ENCODE peak calls at places on chromosome 11, in seven cellular contexts. Q is testis, R is Peyer's patch, G is adrenal gland, X is gastrocnemius medialis, Y is endothelial cell of umbilical vein, K is ovary. W is an unnamed sample.

GRCh38 chr11:46800177-46800576 is 45.9 kb downstream of the CKAP5 start:
- DNase-seq in R (no peak), G (no peak), K (no peak), Y (peak), Q (no peak), X (no peak), W (no peak)

GRCh38 chr11:5553347-5553746 is 5.0 kb upstream of the OR52H1 start:
- DNase-seq in R (no peak), Y (no peak), G (no peak), K (no peak), X (no peak), Q (no peak), W (no peak)

GRCh38 chr11:73210916-73211667 is 7.0 kb upstream of the P2RY2 start:
- DNase-seq in Y (no peak), Q (no peak), R (peak), K (no peak), G (no peak), X (peak), W (no peak)

GRCh38 chr11:2539761-2540520 is 95.1 kb downstream of the KCNQ1 start:
- DNase-seq in R (peak), G (no peak), Q (no peak), Y (no peak), X (no peak), K (no peak), W (no peak)

GRCh38 chr11:34929794-34930763 is 13.7 kb downstream of the PDHX start:
- DNase-seq in Q (no peak), Y (no peak), K (no peak), R (peak), X (no peak), G (no peak), W (no peak)

GRCh38 chr11:103961010-103961409 is 75.4 kb upstream of the DDI1 start:
- DNase-seq in X (no peak), K (no peak), Y (no peak), G (no peak), Q (no peak), R (no peak), W (no peak)

GRCh38 chr11:36146437-36146836 is 142.8 kb downstream of the COMMD9 start:
- DNase-seq in K (no peak), Y (no peak), X (no peak), Q (no peak), G (no peak), R (no peak), W (no peak)

GRCh38 chr11:97732011-97732632 is 1288.6 kb upstream of the CNTN5 start:
- DNase-seq in X (no peak), Q (no peak), K (no peak), R (no peak), G (no peak), Y (no peak), W (no peak)

GRCh38 chr11:1559103-1559951 is 12.7 kb downstream of the DUSP8 start:
- DNase-seq in Y (no peak), G (peak), Q (peak), R (peak), X (peak), K (peak), W (peak)

GRCh38 chr11:85628771-85629341 is 463 bp downstream of the TMEM126B start:
- DNase-seq in X (no peak), R (no peak), Q (no peak), Y (no peak), G (no peak), K (no peak), W (no peak)

GRCh38 chr11:9250139-9250582 is 15.0 kb downstream of the DENND5A start:
- DNase-seq in K (no peak), Y (peak), X (no peak), Q (no peak), G (no peak), R (no peak), W (no peak)

GRCh38 chr11:122095950-122096942 is 19.8 kb downstream of the BLID start:
- DNase-seq in X (no peak), G (no peak), Y (peak), Q (no peak), K (no peak), R (no peak), W (no peak)

GRCh38 chr11:113373981-113374560 is 13.5 kb upstream of the ANKK1 start:
- DNase-seq in Q (peak), G (no peak), K (no peak), X (no peak), R (no peak), Y (no peak), W (no peak)

GRCh38 chr11:79150320-79150719 is 290.5 kb downstream of the TENM4 start:
- DNase-seq in Y (no peak), K (no peak), R (no peak), X (no peak), G (no peak), Q (no peak), W (no peak)

GRCh38 chr11:44979536-44980399 is 29.1 kb upstream of the TP53I11 start:
- DNase-seq in K (no peak), X (no peak), R (peak), Q (no peak), G (peak), Y (peak), W (peak)

GRCh38 chr11:12625438-12626071 is 48.7 kb upstream of the TEAD1 start:
- DNase-seq in K (no peak), G (no peak), X (no peak), Q (no peak), R (no peak), Y (no peak), W (no peak)

GRCh38 chr11:18721576-18722292 is 4.3 kb downstream of the IGSF22 start:
- DNase-seq in Y (peak), X (no peak), R (peak), Q (peak), K (peak), G (peak), W (no peak)

GRCh38 chr11:72233056-72233772 is 8.6 kb downstream of the INPPL1 start:
- DNase-seq in Y (no peak), K (no peak), Q (peak), G (no peak), R (no peak), X (no peak), W (no peak)

GRCh38 chr11:11318961-11319360 is 34.1 kb downstream of the CSNK2A3 start:
- DNase-seq in Y (no peak), K (no peak), R (no peak), Q (no peak), X (no peak), G (peak), W (no peak)

GRCh38 chr11:2002042-2002776 is 4.6 kb upstream of the H19 start:
- DNase-seq in Y (no peak), X (no peak), K (no peak), Q (no peak), R (no peak), G (no peak), W (no peak)

GRCh38 chr11:64120951-64121569 is 44.9 kb downstream of the MACROD1 start:
- DNase-seq in G (no peak), R (no peak), K (no peak), Y (no peak), Q (no peak), X (peak), W (no peak)

GRCh38 chr11:69659591-69659990 is 15.6 kb downstream of the LTO1 start:
- DNase-seq in G (no peak), R (no peak), Y (no peak), Q (no peak), K (no peak), X (peak), W (peak)

GRCh38 chr11:22456993-22457748 is 119.0 kb downstream of the SLC17A6 start:
- DNase-seq in G (no peak), K (no peak), R (no peak), X (no peak), Q (no peak), Y (no peak), W (no peak)

GRCh38 chr11:16839821-16840220 is 101.4 kb downstream of the C11orf58 start:
- DNase-seq in R (no peak), Y (peak), G (no peak), K (no peak), Q (no peak), X (no peak), W (no peak)

GRCh38 chr11:131195801-131196517 is 174.5 kb upstream of the NTM start:
- DNase-seq in G (peak), X (no peak), R (no peak), K (peak), Y (no peak), Q (peak), W (peak)

GRCh38 chr11:43367382-43368178 is 8.9 kb downstream of the TTC17 start:
- DNase-seq in K (no peak), G (no peak), X (no peak), Q (no peak), Y (no peak), R (no peak), W (no peak)

GRCh38 chr11:126111458-126112116 is 48.9 kb upstream of the CDON start:
- DNase-seq in Q (no peak), Y (no peak), G (no peak), K (no peak), R (no peak), X (peak), W (peak)

GRCh38 chr11:12276356-12276755 is 101.0 kb upstream of the PARVA start:
- DNase-seq in K (no peak), Q (no peak), G (no peak), Y (no peak), R (no peak), X (no peak), W (peak)

GRCh38 chr11:108561535-108561991 is 32.0 kb downstream of the EXPH5 start:
- DNase-seq in K (no peak), Q (no peak), Y (no peak), G (no peak), X (no peak), R (no peak), W (no peak)

GRCh38 chr11:104033134-104033533 is 3.3 kb upstream of the DDI1 start:
- DNase-seq in Y (peak), X (no peak), Q (peak), R (no peak), K (no peak), G (peak), W (peak)

GRCh38 chr11:68857037-68857586 is 15.4 kb upstream of the CPT1A start:
- DNase-seq in G (no peak), R (no peak), K (no peak), Q (no peak), X (no peak), Y (no peak), W (no peak)

GRCh38 chr11:11265994-11266606 is 87.0 kb downstream of the CSNK2A3 start:
- DNase-seq in Q (peak), X (peak), Y (no peak), G (peak), R (peak), K (no peak), W (no peak)

GRCh38 chr11:116840746-116841296 is 3.4 kb upstream of the APOA1 start:
- DNase-seq in Q (no peak), X (no peak), K (peak), R (no peak), G (no peak), Y (no peak), W (no peak)

GRCh38 chr11:19756675-19757475 is 44.2 kb downstream of the NAV2 start:
- DNase-seq in K (peak), R (no peak), X (peak), G (no peak), Q (no peak), Y (peak), W (no peak)

GRCh38 chr11:4543561-4543960 is 1.4 kb upstream of the OR52M1 start:
- DNase-seq in X (no peak), K (no peak), Y (peak), G (no peak), Q (no peak), R (no peak), W (no peak)

GRCh38 chr11:25775608-25776007 is 556.3 kb upstream of the ANO3 start:
- DNase-seq in X (no peak), G (no peak), R (no peak), K (no peak), Y (no peak), Q (no peak), W (no peak)

DNA sequence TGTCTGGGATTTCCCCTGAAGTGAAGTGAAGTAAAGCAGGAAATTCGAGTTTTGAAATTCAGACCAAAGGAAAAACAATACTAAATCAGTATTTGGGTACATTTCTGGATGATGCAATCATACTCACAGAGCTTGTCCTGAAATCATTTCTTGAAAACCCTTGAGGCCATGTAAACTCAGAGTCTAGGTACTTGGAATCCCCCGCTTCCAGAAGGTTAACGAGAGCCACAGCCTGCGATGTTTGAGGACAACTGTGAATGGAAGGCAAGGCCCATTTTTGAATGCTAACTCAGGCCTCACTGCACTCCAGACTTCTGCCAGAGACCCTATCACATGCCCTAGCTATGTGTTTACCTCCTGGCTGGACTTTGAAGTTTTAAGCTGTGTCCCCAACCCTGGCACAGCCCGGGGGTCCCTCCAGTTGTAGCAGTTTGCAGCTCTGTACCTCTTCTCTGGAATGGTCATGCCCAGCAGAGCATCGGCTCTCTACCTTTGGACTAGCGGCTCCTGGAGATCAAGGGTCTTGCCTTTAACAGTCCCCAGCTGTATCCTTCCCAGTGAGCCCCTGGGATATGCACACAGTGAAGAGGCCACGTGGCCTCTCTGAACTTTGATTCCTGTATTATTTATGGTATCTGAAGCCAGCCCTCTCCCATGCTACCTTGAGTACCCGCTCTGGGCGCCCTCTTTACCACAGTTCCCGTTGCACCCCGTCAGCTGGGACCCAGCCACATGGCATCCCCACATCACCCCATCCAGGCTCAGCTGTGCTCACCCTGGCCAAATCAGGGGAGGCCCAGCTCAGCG is 5.6 kb upstream of the FTH1 start:
- DNase-seq in Y (peak), R (peak), G (no peak), Q (no peak), K (peak), X (no peak), W (no peak)
- TF ChIP-seq POLR2A in Y (no peak), R (peak), G (no peak), Q (no peak), K (no peak), X (no peak), W (no peak)

DNA sequence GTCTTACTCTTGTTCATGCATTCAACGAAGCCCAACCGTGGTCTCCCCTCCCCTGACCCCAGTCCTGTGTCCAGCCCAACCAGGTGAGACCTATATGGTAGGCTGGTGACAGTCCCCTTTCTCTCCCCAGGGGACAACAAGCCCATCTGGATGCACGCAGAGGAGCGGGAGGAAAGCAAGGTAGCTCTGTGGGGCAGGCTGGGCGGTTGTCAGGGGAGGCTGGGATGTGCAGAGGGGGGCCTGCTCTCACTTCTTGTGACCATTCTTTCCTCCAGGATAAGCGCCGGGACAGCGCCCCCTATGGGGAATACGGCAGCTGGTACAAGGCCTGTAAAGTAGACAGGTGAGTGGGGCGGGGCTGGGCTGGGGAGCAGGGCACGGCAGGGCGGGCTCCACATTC is 3.5 kb upstream of the RAB1B start:
- DNase-seq in X (no peak), Y (no peak), K (peak), G (peak), R (no peak), Q (no peak), W (no peak)
- TF ChIP-seq CTCF in X (no peak), Y (peak), K (no peak), G (no peak), R (peak), Q (no peak), W (peak)

GRCh38 chr11:74951241-74951640 is 2.2 kb downstream of the SPCS2 start:
- DNase-seq in X (no peak), K (no peak), R (no peak), Q (no peak), Y (no peak), G (no peak), W (no peak)
- H3K4me3 ChIP-seq in X (no peak), K (no peak), R (no peak), Q (no peak), Y (no peak), G (no peak), W (no peak)

DNA sequence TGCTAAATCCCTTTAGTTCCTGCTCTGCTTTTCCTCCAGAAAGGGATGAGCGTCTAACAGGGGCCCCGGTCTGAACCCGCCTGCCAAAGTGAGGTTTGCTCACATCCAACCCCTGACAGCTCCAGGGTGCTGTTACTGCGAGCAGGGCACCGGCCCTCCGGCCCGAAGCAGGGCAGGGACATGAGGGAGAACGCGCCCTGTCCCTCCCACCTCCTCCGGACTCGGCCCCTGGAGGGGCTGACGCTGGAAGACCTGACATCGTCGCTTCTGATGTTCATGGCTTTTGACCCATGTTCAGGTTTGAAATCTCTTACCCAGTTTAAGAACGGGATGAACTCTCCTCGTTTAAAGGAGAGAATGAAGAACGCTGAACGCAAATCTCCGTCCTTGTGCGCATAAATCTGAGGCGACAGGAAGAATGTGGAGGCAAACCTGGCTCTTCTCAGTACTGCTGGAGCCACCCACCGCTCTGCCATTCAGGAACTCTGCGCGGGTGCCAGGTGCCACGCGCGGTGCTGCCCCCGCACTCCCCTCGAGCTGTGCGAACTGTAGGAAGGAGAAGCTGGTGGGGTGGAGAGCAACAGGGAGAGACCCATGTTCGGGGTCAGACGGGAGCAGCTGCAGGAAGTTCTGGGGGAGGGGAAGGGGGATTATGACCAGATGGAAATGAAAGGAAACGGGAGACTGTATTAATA is 819 bp upstream of the EEF1G start:
- DNase-seq in K (peak), R (peak), Q (peak), X (no peak), Y (peak), G (peak), W (no peak)
- TF ChIP-seq POLR2A in K (no peak), R (no peak), Q (no peak), X (no peak), Y (no peak), G (no peak), W (no peak)

GRCh38 chr11:86955111-86955673 is at the start of gene FZD4:
- DNase-seq in Y (peak), X (peak), G (peak), Q (peak), K (peak), R (peak), W (peak)
- TF ChIP-seq CTCF in Y (no peak), X (peak), G (peak), Q (no peak), K (no peak), R (peak), W (no peak)

W was measured in heart left ventricle.